ENCODE peak calls at places on chromosomes 3 and 15, in eight cellular contexts. One of them, this sample, is unnamed.

GRCh38 chr15:61653110-61653509 is 407.1 kb downstream of the VPS13C start:
- DNase-seq in heart right ventricle: peak; percentile 15
- DNase-seq in breast epithelium: no peak
- DNase-seq in lower lobe of right lung: no peak
- DNase-seq in foreskin fibroblast: no peak
- DNase-seq in fibroblast of lung: no peak
- DNase-seq in GM12864: no peak
- DNase-seq in fibroblast of mammary gland: peak; percentile 62
- DNase-seq in this sample: no peak

GRCh38 chr3:129868912-129869311 is 24.6 kb downstream of the TMCC1 start:
- DNase-seq in heart right ventricle: no peak
- DNase-seq in lower lobe of right lung: no peak
- DNase-seq in fibroblast of lung: no peak
- DNase-seq in fibroblast of mammary gland: no peak
- DNase-seq in breast epithelium: no peak
- DNase-seq in GM12864: no peak
- DNase-seq in foreskin fibroblast: no peak
- DNase-seq in this sample: no peak

GRCh38 chr3:100297784-100298183 is 36.8 kb upstream of the NIT2 start:
- DNase-seq in fibroblast of lung: peak; percentile 57
- DNase-seq in breast epithelium: no peak
- DNase-seq in lower lobe of right lung: no peak
- DNase-seq in GM12864: no peak
- DNase-seq in heart right ventricle: no peak
- DNase-seq in foreskin fibroblast: peak; percentile 32
- DNase-seq in fibroblast of mammary gland: peak; percentile 70
- DNase-seq in this sample: no peak

GRCh38 chr15:91289324-91289723 is 189.3 kb downstream of the SV2B start:
- DNase-seq in GM12864: no peak
- DNase-seq in fibroblast of mammary gland: no peak
- DNase-seq in foreskin fibroblast: no peak
- DNase-seq in fibroblast of lung: no peak
- DNase-seq in breast epithelium: no peak
- DNase-seq in lower lobe of right lung: no peak
- DNase-seq in heart right ventricle: no peak
- DNase-seq in this sample: peak; percentile 13

GRCh38 chr3:156615592-156616173 is 58.7 kb upstream of the TIPARP start:
- DNase-seq in foreskin fibroblast: peak; percentile 89
- DNase-seq in fibroblast of lung: peak; percentile 96
- DNase-seq in fibroblast of mammary gland: peak; percentile 90
- DNase-seq in breast epithelium: peak; percentile 47
- DNase-seq in heart right ventricle: no peak
- DNase-seq in lower lobe of right lung: peak; percentile 69
- DNase-seq in GM12864: no peak
- DNase-seq in this sample: no peak

GRCh38 chr15:86555939-86556725 is 476.5 kb downstream of the AGBL1 start:
- DNase-seq in fibroblast of lung: peak; percentile 48
- DNase-seq in heart right ventricle: no peak
- DNase-seq in GM12864: no peak
- DNase-seq in lower lobe of right lung: no peak
- DNase-seq in fibroblast of mammary gland: no peak
- DNase-seq in breast epithelium: no peak
- DNase-seq in foreskin fibroblast: no peak
- DNase-seq in this sample: no peak

GRCh38 chr3:39443530-39443929 is 23.9 kb upstream of the MOBP start:
- DNase-seq in breast epithelium: no peak
- DNase-seq in fibroblast of mammary gland: no peak
- DNase-seq in heart right ventricle: no peak
- DNase-seq in GM12864: no peak
- DNase-seq in foreskin fibroblast: no peak
- DNase-seq in fibroblast of lung: no peak
- DNase-seq in lower lobe of right lung: no peak
- DNase-seq in this sample: peak; percentile 7

GRCh38 chr15:59622289-59622688 is 10.7 kb downstream of the GCNT3 start:
- DNase-seq in breast epithelium: no peak
- DNase-seq in heart right ventricle: no peak
- DNase-seq in foreskin fibroblast: peak; percentile 53
- DNase-seq in lower lobe of right lung: peak; percentile 47
- DNase-seq in GM12864: peak; percentile 46
- DNase-seq in fibroblast of lung: peak; percentile 43
- DNase-seq in fibroblast of mammary gland: peak; percentile 63
- DNase-seq in this sample: peak; percentile 75

GRCh38 chr15:40282144-40282869 is 557 bp downstream of the ANKRD63 start:
- DNase-seq in lower lobe of right lung: peak; percentile 71
- DNase-seq in foreskin fibroblast: no peak
- DNase-seq in fibroblast of lung: peak; percentile 24
- DNase-seq in breast epithelium: no peak
- DNase-seq in GM12864: no peak
- DNase-seq in fibroblast of mammary gland: no peak
- DNase-seq in heart right ventricle: peak; percentile 55
- DNase-seq in this sample: peak; percentile 38

GRCh38 chr3:4908066-4908768 is 71.0 kb upstream of the BHLHE40 start:
- DNase-seq in fibroblast of lung: no peak
- DNase-seq in breast epithelium: no peak
- DNase-seq in foreskin fibroblast: no peak
- DNase-seq in heart right ventricle: no peak
- DNase-seq in fibroblast of mammary gland: no peak
- DNase-seq in lower lobe of right lung: no peak
- DNase-seq in GM12864: no peak
- DNase-seq in this sample: peak; percentile 59

GRCh38 chr3:73084170-73084569 is 22.7 kb downstream of the EBLN2 start:
- DNase-seq in breast epithelium: no peak
- DNase-seq in GM12864: no peak
- DNase-seq in lower lobe of right lung: no peak
- DNase-seq in fibroblast of mammary gland: no peak
- DNase-seq in heart right ventricle: no peak
- DNase-seq in foreskin fibroblast: no peak
- DNase-seq in fibroblast of lung: no peak
- DNase-seq in this sample: no peak

GRCh38 chr3:14605070-14605469 is 46.5 kb upstream of the CCDC174 start:
- DNase-seq in lower lobe of right lung: no peak
- DNase-seq in foreskin fibroblast: no peak
- DNase-seq in heart right ventricle: no peak
- DNase-seq in fibroblast of lung: peak; percentile 57
- DNase-seq in breast epithelium: no peak
- DNase-seq in GM12864: no peak
- DNase-seq in fibroblast of mammary gland: peak; percentile 22
- DNase-seq in this sample: no peak

GRCh38 chr3:78670087-78670486 is 1097.7 kb downstream of the ROBO1 start:
- DNase-seq in breast epithelium: no peak
- DNase-seq in heart right ventricle: no peak
- DNase-seq in fibroblast of lung: peak; percentile 16
- DNase-seq in GM12864: no peak
- DNase-seq in fibroblast of mammary gland: no peak
- DNase-seq in foreskin fibroblast: no peak
- DNase-seq in lower lobe of right lung: no peak
- DNase-seq in this sample: no peak

GRCh38 chr3:184577546-184577945 is 16.0 kb downstream of the EPHB3 start:
- DNase-seq in breast epithelium: no peak
- DNase-seq in GM12864: no peak
- DNase-seq in fibroblast of lung: no peak
- DNase-seq in foreskin fibroblast: no peak
- DNase-seq in lower lobe of right lung: no peak
- DNase-seq in heart right ventricle: no peak
- DNase-seq in fibroblast of mammary gland: no peak
- DNase-seq in this sample: no peak

GRCh38 chr3:184579513-184579912 is 17.9 kb downstream of the EPHB3 start:
- DNase-seq in lower lobe of right lung: peak; percentile 65
- DNase-seq in breast epithelium: no peak
- DNase-seq in GM12864: no peak
- DNase-seq in fibroblast of lung: no peak
- DNase-seq in foreskin fibroblast: no peak
- DNase-seq in fibroblast of mammary gland: no peak
- DNase-seq in heart right ventricle: no peak
- DNase-seq in this sample: peak; percentile 7

GRCh38 chr3:184578822-184579221 is 17.2 kb downstream of the EPHB3 start:
- DNase-seq in fibroblast of mammary gland: no peak
- DNase-seq in heart right ventricle: no peak
- DNase-seq in foreskin fibroblast: no peak
- DNase-seq in GM12864: no peak
- DNase-seq in lower lobe of right lung: no peak
- DNase-seq in fibroblast of lung: no peak
- DNase-seq in breast epithelium: peak; percentile 83
- DNase-seq in this sample: no peak

GRCh38 chr3:184576457-184577240 is 15.1 kb downstream of the EPHB3 start:
- DNase-seq in breast epithelium: no peak
- DNase-seq in fibroblast of mammary gland: no peak
- DNase-seq in lower lobe of right lung: no peak
- DNase-seq in foreskin fibroblast: no peak
- DNase-seq in fibroblast of lung: no peak
- DNase-seq in heart right ventricle: no peak
- DNase-seq in GM12864: no peak
- DNase-seq in this sample: no peak

GRCh38 chr3:184578218-184578617 is 16.6 kb downstream of the EPHB3 start:
- DNase-seq in breast epithelium: no peak
- DNase-seq in lower lobe of right lung: no peak
- DNase-seq in fibroblast of mammary gland: no peak
- DNase-seq in foreskin fibroblast: no peak
- DNase-seq in fibroblast of lung: no peak
- DNase-seq in heart right ventricle: no peak
- DNase-seq in GM12864: no peak
- DNase-seq in this sample: no peak
- TF ChIP-seq CTCF in breast epithelium: no peak
- TF ChIP-seq CTCF in lower lobe of right lung: no peak
- TF ChIP-seq CTCF in fibroblast of mammary gland: no peak
- TF ChIP-seq CTCF in foreskin fibroblast: no peak
- TF ChIP-seq CTCF in fibroblast of lung: no peak
- TF ChIP-seq CTCF in heart right ventricle: no peak
- TF ChIP-seq CTCF in GM12864: no peak
- TF ChIP-seq CTCF in this sample: no peak

DNA sequence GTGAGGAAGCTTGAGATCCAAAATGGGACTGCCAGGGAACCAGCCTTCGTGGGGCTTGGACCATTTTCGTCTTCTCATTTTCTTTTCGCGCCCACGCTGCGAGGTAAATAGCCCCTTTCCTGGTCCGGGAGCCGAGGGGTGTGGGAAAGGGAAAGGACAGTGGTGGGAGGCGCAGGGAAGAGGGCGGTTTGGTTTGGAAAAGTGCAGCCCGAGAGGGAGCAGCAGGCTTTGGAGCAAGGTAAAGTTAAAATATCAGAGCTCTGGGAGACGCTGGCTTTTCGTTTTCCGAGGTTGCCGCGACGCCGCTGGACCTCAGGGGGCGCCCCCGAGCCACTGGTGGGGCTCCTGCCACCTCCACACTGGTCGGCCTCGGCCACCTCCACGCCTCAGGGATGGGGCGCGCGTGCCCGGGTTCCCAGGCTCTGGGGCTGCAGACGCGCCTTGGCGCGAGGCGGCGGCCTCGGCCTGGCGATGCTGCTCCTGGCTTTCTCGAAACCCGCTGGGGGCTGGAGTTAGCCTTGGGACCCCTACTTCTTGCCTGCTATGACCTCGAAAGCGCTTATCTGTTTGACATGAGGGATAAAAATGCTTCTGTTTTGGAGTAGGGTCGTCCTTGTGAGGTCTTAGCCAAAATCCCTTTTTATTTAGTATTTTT is 3.2 kb downstream of the PTPRG start:
- DNase-seq in fibroblast of lung: peak; percentile 63
- DNase-seq in fibroblast of mammary gland: peak; percentile 73
- DNase-seq in foreskin fibroblast: peak; percentile 72
- DNase-seq in breast epithelium: peak; percentile 61
- DNase-seq in heart right ventricle: peak; percentile 89
- DNase-seq in lower lobe of right lung: peak; percentile 82
- DNase-seq in GM12864: no peak
- DNase-seq in this sample: peak; percentile 10
- H3K4me3 ChIP-seq in fibroblast of lung: peak overlapping the region; percentile 89
- H3K4me3 ChIP-seq in fibroblast of mammary gland: peak overlapping the region; percentile 89
- H3K4me3 ChIP-seq in foreskin fibroblast: peak overlapping the region; percentile 82
- H3K4me3 ChIP-seq in breast epithelium: peak overlapping the region; percentile 85
- H3K4me3 ChIP-seq in heart right ventricle: peak overlapping the region; percentile 87
- H3K4me3 ChIP-seq in lower lobe of right lung: peak overlapping the region; percentile 84
- H3K4me3 ChIP-seq in GM12864: no peak overlapping the region
- H3K4me3 ChIP-seq in this sample: no peak overlapping the region

DNA sequence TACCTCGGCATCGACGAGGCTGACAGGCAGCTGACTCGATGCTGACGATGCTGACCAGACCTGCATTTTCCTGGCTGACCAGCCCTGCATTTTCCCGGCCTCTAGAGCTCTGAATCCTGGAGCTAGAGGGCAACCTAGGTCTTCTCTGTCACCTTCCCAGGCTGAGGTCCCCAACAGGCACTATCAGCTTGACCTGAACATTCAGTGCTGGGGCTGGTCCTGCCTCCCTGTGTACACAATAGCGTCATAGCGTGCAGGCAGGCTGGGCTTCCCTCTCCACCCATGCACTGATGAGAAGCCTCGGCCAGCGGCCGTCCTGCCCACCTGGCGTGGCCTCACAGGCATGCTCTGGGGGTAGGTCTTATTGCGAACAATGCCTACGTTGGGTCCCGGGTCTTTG is 62.3 kb upstream of the SNRPA1 start:
- DNase-seq in breast epithelium: no peak
- DNase-seq in lower lobe of right lung: no peak
- DNase-seq in GM12864: no peak
- DNase-seq in fibroblast of lung: no peak
- DNase-seq in heart right ventricle: peak; percentile 59
- DNase-seq in fibroblast of mammary gland: no peak
- DNase-seq in foreskin fibroblast: no peak
- DNase-seq in this sample: no peak
- TF ChIP-seq CTCF in breast epithelium: no peak
- TF ChIP-seq CTCF in lower lobe of right lung: no peak
- TF ChIP-seq CTCF in GM12864: no peak
- TF ChIP-seq CTCF in fibroblast of lung: no peak
- TF ChIP-seq CTCF in heart right ventricle: no peak
- TF ChIP-seq CTCF in fibroblast of mammary gland: no peak
- TF ChIP-seq CTCF in foreskin fibroblast: no peak
- TF ChIP-seq CTCF in this sample: no peak

GRCh38 chr3:24678021-24678420 is 183.4 kb upstream of the THRB start:
- DNase-seq in lower lobe of right lung: no peak
- DNase-seq in GM12864: no peak
- DNase-seq in foreskin fibroblast: no peak
- DNase-seq in fibroblast of lung: no peak
- DNase-seq in breast epithelium: no peak
- DNase-seq in fibroblast of mammary gland: no peak
- DNase-seq in heart right ventricle: no peak
- DNase-seq in this sample: no peak
- H3K4me3 ChIP-seq in lower lobe of right lung: no peak overlapping the region
- H3K4me3 ChIP-seq in GM12864: no peak overlapping the region
- H3K4me3 ChIP-seq in foreskin fibroblast: peak overlapping the region; percentile 30
- H3K4me3 ChIP-seq in fibroblast of lung: peak overlapping the region; percentile 20
- H3K4me3 ChIP-seq in breast epithelium: peak overlapping the region; percentile 12
- H3K4me3 ChIP-seq in fibroblast of mammary gland: peak overlapping the region; percentile 23
- H3K4me3 ChIP-seq in heart right ventricle: no peak overlapping the region
- H3K4me3 ChIP-seq in this sample: no peak overlapping the region

GRCh38 chr3:17742092-17742836 is at the start of gene TBC1D5:
- DNase-seq in breast epithelium: peak; percentile 92
- DNase-seq in fibroblast of mammary gland: no peak
- DNase-seq in foreskin fibroblast: peak; percentile 99
- DNase-seq in heart right ventricle: peak; percentile 97
- DNase-seq in lower lobe of right lung: peak; percentile 98
- DNase-seq in GM12864: peak; percentile 91
- DNase-seq in fibroblast of lung: peak; percentile 96
- DNase-seq in this sample: peak; percentile 99
- TF ChIP-seq CTCF in breast epithelium: no peak
- TF ChIP-seq CTCF in fibroblast of mammary gland: no peak
- TF ChIP-seq CTCF in foreskin fibroblast: no peak
- TF ChIP-seq CTCF in heart right ventricle: no peak
- TF ChIP-seq CTCF in lower lobe of right lung: no peak
- TF ChIP-seq CTCF in GM12864: no peak
- TF ChIP-seq CTCF in fibroblast of lung: no peak
- TF ChIP-seq CTCF in this sample: no peak

GRCh38 chr15:78316211-78317077 is 17.0 kb upstream of the SKIC8 start:
- DNase-seq in foreskin fibroblast: no peak
- DNase-seq in lower lobe of right lung: no peak
- DNase-seq in fibroblast of mammary gland: no peak
- DNase-seq in breast epithelium: no peak
- DNase-seq in GM12864: no peak
- DNase-seq in fibroblast of lung: no peak
- DNase-seq in heart right ventricle: no peak
- DNase-seq in this sample: peak; percentile 50
- H3K4me3 ChIP-seq in foreskin fibroblast: no peak overlapping the region
- H3K4me3 ChIP-seq in lower lobe of right lung: no peak overlapping the region
- H3K4me3 ChIP-seq in fibroblast of mammary gland: no peak overlapping the region
- H3K4me3 ChIP-seq in breast epithelium: no peak overlapping the region
- H3K4me3 ChIP-seq in GM12864: no peak overlapping the region
- H3K4me3 ChIP-seq in fibroblast of lung: no peak overlapping the region
- H3K4me3 ChIP-seq in heart right ventricle: no peak overlapping the region
- H3K4me3 ChIP-seq in this sample: no peak overlapping the region